ENCODE peak calls at places on chromosomes 16 and 17, in seven cellular contexts. E, L, W, N, Y, M and F are unnamed samples.

GRCh38 chr16:263182-263774 is 12.5 kb downstream of the RGS11 start:
- DNase-seq in Y (no peak), L (no peak), N (no peak), W (no peak), M (no peak), E (no peak), F (no peak)

GRCh38 chr17:4551796-4552525 is 3.2 kb downstream of the MYBBP1A start:
- DNase-seq in N (no peak), W (peak), Y (no peak), M (peak), L (no peak), E (no peak), F (no peak)

GRCh38 chr16:81350306-81350615 is 35.5 kb downstream of the GAN start:
- DNase-seq in W (no peak), Y (no peak), N (no peak), L (no peak), E (no peak), M (no peak), F (no peak)

GRCh38 chr17:9233271-9233599 is 211.9 kb downstream of the NTN1 start:
- DNase-seq in Y (no peak), W (no peak), M (peak), L (no peak), E (no peak), N (no peak), F (no peak)

GRCh38 chr16:46620265-46621005 is 744 bp downstream of the SHCBP1 start:
- DNase-seq in Y (peak), N (no peak), W (no peak), M (no peak), L (no peak), E (no peak), F (no peak)

GRCh38 chr16:66014221-66014620 is 352.3 kb upstream of the CDH5 start:
- DNase-seq in Y (no peak), W (no peak), M (no peak), L (no peak), E (no peak), N (no peak), F (no peak)

GRCh38 chr17:58308173-58308984 is 20.2 kb downstream of the TSPOAP1 start:
- DNase-seq in L (no peak), M (no peak), N (no peak), E (no peak), Y (no peak), W (no peak), F (no peak)

GRCh38 chr16:61581417-61582046 is 454.7 kb downstream of the CDH8 start:
- DNase-seq in N (no peak), L (no peak), W (no peak), M (no peak), E (no peak), Y (no peak), F (no peak)

GRCh38 chr17:5781236-5781927 is 197.1 kb upstream of the NLRP1 start:
- DNase-seq in W (no peak), Y (no peak), N (no peak), E (no peak), M (no peak), L (no peak), F (no peak)

GRCh38 chr17:49076575-49077384 is 55.8 kb upstream of the B4GALNT2 start:
- DNase-seq in N (no peak), W (no peak), M (no peak), E (no peak), L (no peak), Y (no peak), F (peak)

GRCh38 chr17:13478326-13478830 is 123.4 kb downstream of the HS3ST3A1 start:
- DNase-seq in E (no peak), L (no peak), M (no peak), N (no peak), W (no peak), Y (no peak), F (no peak)

GRCh38 chr17:39962642-39963220 is at the start of gene GSDMA:
- DNase-seq in E (no peak), Y (no peak), N (no peak), W (no peak), M (no peak), L (no peak), F (no peak)